ENCODE peak calls at places on chromosomes 12 and 14, in ten cellular contexts. One of them, this sample, is unnamed.

GRCh38 chr12:108694812-108695278 is 36.5 kb downstream of the CORO1C start:
- DNase-seq in ascending aorta: no peak
- DNase-seq in prostate gland: no peak
- DNase-seq in kidney: no peak
- DNase-seq in upper lobe of right lung: no peak
- DNase-seq in foreskin fibroblast: no peak
- DNase-seq in brain microvascular endothelial cell: peak
- DNase-seq in mesothelial cell of epicardium: no peak
- DNase-seq in GM23338: no peak
- DNase-seq in CD8-positive, alpha-beta T cell: no peak
- DNase-seq in this sample: no peak

GRCh38 chr12:23954332-23954731 is 4.9 kb upstream of the SOX5 start:
- DNase-seq in ascending aorta: no peak
- DNase-seq in prostate gland: no peak
- DNase-seq in kidney: no peak
- DNase-seq in upper lobe of right lung: no peak
- DNase-seq in foreskin fibroblast: no peak
- DNase-seq in brain microvascular endothelial cell: peak
- DNase-seq in mesothelial cell of epicardium: no peak
- DNase-seq in GM23338: no peak
- DNase-seq in CD8-positive, alpha-beta T cell: no peak
- DNase-seq in this sample: no peak

GRCh38 chr14:64186231-64187129 is 107.7 kb downstream of the ESR2 start:
- DNase-seq in ascending aorta: no peak
- DNase-seq in prostate gland: no peak
- DNase-seq in kidney: no peak
- DNase-seq in upper lobe of right lung: no peak
- DNase-seq in foreskin fibroblast: no peak
- DNase-seq in brain microvascular endothelial cell: no peak
- DNase-seq in mesothelial cell of epicardium: no peak
- DNase-seq in GM23338: peak
- DNase-seq in CD8-positive, alpha-beta T cell: no peak
- DNase-seq in this sample: no peak

GRCh38 chr12:43540474-43540873 is 11.5 kb downstream of the ADAMTS20 start:
- DNase-seq in ascending aorta: no peak
- DNase-seq in prostate gland: no peak
- DNase-seq in kidney: no peak
- DNase-seq in upper lobe of right lung: no peak
- DNase-seq in foreskin fibroblast: no peak
- DNase-seq in brain microvascular endothelial cell: no peak
- DNase-seq in mesothelial cell of epicardium: no peak
- DNase-seq in GM23338: no peak
- DNase-seq in CD8-positive, alpha-beta T cell: no peak
- DNase-seq in this sample: no peak

GRCh38 chr12:91778091-91778819 is 367.4 kb downstream of the BTG1 start:
- DNase-seq in ascending aorta: no peak
- DNase-seq in prostate gland: no peak
- DNase-seq in kidney: no peak
- DNase-seq in upper lobe of right lung: no peak
- DNase-seq in foreskin fibroblast: peak
- DNase-seq in brain microvascular endothelial cell: no peak
- DNase-seq in mesothelial cell of epicardium: no peak
- DNase-seq in GM23338: no peak
- DNase-seq in CD8-positive, alpha-beta T cell: no peak
- DNase-seq in this sample: no peak

GRCh38 chr14:99065551-99065950 is 206.4 kb downstream of the BCL11B start:
- DNase-seq in ascending aorta: no peak
- DNase-seq in prostate gland: no peak
- DNase-seq in kidney: no peak
- DNase-seq in upper lobe of right lung: no peak
- DNase-seq in foreskin fibroblast: no peak
- DNase-seq in brain microvascular endothelial cell: no peak
- DNase-seq in mesothelial cell of epicardium: no peak
- DNase-seq in GM23338: peak
- DNase-seq in CD8-positive, alpha-beta T cell: no peak
- DNase-seq in this sample: no peak

GRCh38 chr14:89635615-89636014 is 218.6 kb upstream of the FOXN3 start:
- DNase-seq in ascending aorta: no peak
- DNase-seq in prostate gland: no peak
- DNase-seq in kidney: no peak
- DNase-seq in upper lobe of right lung: no peak
- DNase-seq in foreskin fibroblast: no peak
- DNase-seq in brain microvascular endothelial cell: no peak
- DNase-seq in mesothelial cell of epicardium: no peak
- DNase-seq in GM23338: no peak
- DNase-seq in CD8-positive, alpha-beta T cell: no peak
- DNase-seq in this sample: no peak

GRCh38 chr12:29733060-29733459 is 50.7 kb downstream of the TMTC1 start:
- DNase-seq in ascending aorta: no peak
- DNase-seq in prostate gland: no peak
- DNase-seq in kidney: no peak
- DNase-seq in upper lobe of right lung: no peak
- DNase-seq in foreskin fibroblast: no peak
- DNase-seq in brain microvascular endothelial cell: no peak
- DNase-seq in mesothelial cell of epicardium: no peak
- DNase-seq in GM23338: no peak
- DNase-seq in CD8-positive, alpha-beta T cell: no peak
- DNase-seq in this sample: no peak

GRCh38 chr14:104101651-104102281 is 16.3 kb downstream of the ASPG start:
- DNase-seq in ascending aorta: no peak
- DNase-seq in prostate gland: no peak
- DNase-seq in kidney: peak
- DNase-seq in upper lobe of right lung: peak
- DNase-seq in foreskin fibroblast: no peak
- DNase-seq in brain microvascular endothelial cell: no peak
- DNase-seq in mesothelial cell of epicardium: no peak
- DNase-seq in GM23338: no peak
- DNase-seq in CD8-positive, alpha-beta T cell: no peak
- DNase-seq in this sample: no peak

GRCh38 chr14:104102282-104102914 is 16.9 kb downstream of the ASPG start:
- DNase-seq in ascending aorta: no peak
- DNase-seq in prostate gland: no peak
- DNase-seq in kidney: peak
- DNase-seq in upper lobe of right lung: no peak
- DNase-seq in foreskin fibroblast: no peak
- DNase-seq in brain microvascular endothelial cell: no peak
- DNase-seq in mesothelial cell of epicardium: no peak
- DNase-seq in GM23338: no peak
- DNase-seq in CD8-positive, alpha-beta T cell: no peak
- DNase-seq in this sample: no peak

GRCh38 chr14:104104006-104104901 is 18.8 kb downstream of the ASPG start:
- DNase-seq in ascending aorta: no peak
- DNase-seq in prostate gland: no peak
- DNase-seq in kidney: peak
- DNase-seq in upper lobe of right lung: peak
- DNase-seq in foreskin fibroblast: no peak
- DNase-seq in brain microvascular endothelial cell: no peak
- DNase-seq in mesothelial cell of epicardium: no peak
- DNase-seq in GM23338: no peak
- DNase-seq in CD8-positive, alpha-beta T cell: no peak
- DNase-seq in this sample: no peak

GRCh38 chr14:104105071-104105821 is 19.7 kb downstream of the ASPG start:
- DNase-seq in ascending aorta: peak
- DNase-seq in prostate gland: no peak
- DNase-seq in kidney: peak
- DNase-seq in upper lobe of right lung: peak
- DNase-seq in foreskin fibroblast: no peak
- DNase-seq in brain microvascular endothelial cell: no peak
- DNase-seq in mesothelial cell of epicardium: peak
- DNase-seq in GM23338: no peak
- DNase-seq in CD8-positive, alpha-beta T cell: no peak
- DNase-seq in this sample: no peak

DNA sequence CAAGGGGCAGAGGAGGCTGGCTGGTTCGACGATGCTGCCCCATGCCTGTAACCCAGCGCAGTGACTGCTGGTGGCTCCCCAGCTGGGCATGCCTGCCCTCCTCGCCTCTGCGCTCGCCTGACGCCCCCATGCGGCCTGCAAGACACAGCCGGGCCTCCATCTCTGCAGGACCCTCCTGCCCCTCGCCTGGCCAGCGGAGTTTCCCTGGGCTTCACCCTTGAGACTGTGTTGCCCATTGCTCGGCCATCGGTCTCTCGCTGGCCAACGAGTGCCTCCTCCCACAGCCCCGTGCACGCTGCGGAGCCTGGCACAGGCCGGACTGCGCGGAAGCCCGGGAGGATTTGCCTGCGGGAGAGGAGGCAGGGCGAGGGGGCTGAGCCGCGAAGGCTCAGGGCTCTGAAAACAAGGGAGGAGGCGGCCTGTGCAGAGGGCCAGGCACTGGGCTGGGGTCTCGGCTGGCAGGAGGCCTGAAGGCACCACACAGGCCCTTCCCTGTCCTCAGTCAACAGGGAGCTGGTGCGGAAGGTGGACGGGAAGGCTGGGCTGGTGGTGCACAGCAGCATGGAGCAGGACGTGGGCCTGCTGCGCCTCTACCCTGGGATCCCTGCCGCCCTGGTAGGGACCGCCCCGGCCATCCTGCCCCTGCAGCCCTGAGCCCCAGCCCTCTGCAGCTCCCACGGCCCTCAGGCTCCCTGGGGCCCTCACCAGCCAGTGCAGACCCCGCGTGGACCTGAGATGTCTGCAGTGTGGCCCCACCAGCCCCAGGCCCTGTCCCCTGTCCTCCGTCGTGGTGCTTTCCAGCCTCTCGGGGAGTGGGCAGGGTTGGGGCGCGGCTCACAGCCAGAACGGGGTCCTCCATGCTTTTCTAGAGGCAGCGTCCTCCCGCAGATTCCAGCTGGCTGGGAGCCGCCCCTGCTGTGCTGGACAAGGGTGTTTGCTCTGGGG is 17.8 kb downstream of the ASPG start:
- DNase-seq in ascending aorta: no peak
- DNase-seq in prostate gland: no peak
- DNase-seq in kidney: peak
- DNase-seq in upper lobe of right lung: peak
- DNase-seq in foreskin fibroblast: no peak
- DNase-seq in brain microvascular endothelial cell: no peak
- DNase-seq in mesothelial cell of epicardium: no peak
- DNase-seq in GM23338: peak
- DNase-seq in CD8-positive, alpha-beta T cell: no peak
- DNase-seq in this sample: no peak
- TF ChIP-seq CTCF in ascending aorta: no peak
- TF ChIP-seq CTCF in prostate gland: no peak
- TF ChIP-seq CTCF in kidney: no peak
- TF ChIP-seq CTCF in upper lobe of right lung: no peak
- TF ChIP-seq CTCF in foreskin fibroblast: no peak
- TF ChIP-seq CTCF in brain microvascular endothelial cell: no peak
- TF ChIP-seq CTCF in mesothelial cell of epicardium: no peak
- TF ChIP-seq CTCF in GM23338: no peak
- TF ChIP-seq CTCF in CD8-positive, alpha-beta T cell: no peak
- TF ChIP-seq CTCF in this sample: no peak

DNA sequence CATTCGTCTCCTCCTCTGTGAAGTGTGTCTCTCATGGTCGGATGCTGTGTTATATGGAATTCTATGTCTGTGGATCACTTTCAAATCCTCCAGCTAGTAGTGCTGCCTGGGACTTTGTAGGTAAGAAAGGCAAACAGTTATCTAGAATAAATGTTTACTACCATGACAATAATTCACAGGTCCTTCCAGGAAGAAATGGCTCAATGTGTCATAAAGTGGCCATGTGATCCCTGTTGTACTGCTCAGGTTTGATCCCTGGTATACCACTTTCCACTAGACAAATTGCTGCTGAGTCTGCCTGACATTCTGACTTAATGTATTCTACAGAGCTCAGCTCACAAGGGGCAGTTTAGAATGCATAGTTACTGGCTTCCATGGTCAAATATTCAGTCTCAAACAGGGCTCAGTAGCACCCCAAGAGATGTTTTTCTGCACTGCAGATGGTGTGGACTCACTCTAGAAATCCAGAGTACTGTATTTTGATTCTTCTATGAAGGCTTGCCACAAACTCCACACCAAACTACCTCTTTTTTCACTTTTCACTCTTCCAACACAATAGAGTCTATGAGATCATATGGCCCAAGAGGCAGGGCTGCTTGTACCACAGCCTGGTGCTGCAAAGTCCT is 21.8 kb downstream of the TSHR start:
- DNase-seq in ascending aorta: no peak
- DNase-seq in prostate gland: no peak
- DNase-seq in kidney: no peak
- DNase-seq in upper lobe of right lung: no peak
- DNase-seq in foreskin fibroblast: no peak
- DNase-seq in brain microvascular endothelial cell: no peak
- DNase-seq in mesothelial cell of epicardium: no peak
- DNase-seq in GM23338: peak
- DNase-seq in CD8-positive, alpha-beta T cell: no peak
- DNase-seq in this sample: no peak
- TF ChIP-seq CTCF in ascending aorta: no peak
- TF ChIP-seq CTCF in prostate gland: no peak
- TF ChIP-seq CTCF in kidney: no peak
- TF ChIP-seq CTCF in upper lobe of right lung: no peak
- TF ChIP-seq CTCF in foreskin fibroblast: no peak
- TF ChIP-seq CTCF in brain microvascular endothelial cell: no peak
- TF ChIP-seq CTCF in mesothelial cell of epicardium: no peak
- TF ChIP-seq CTCF in GM23338: peak
- TF ChIP-seq CTCF in CD8-positive, alpha-beta T cell: no peak
- TF ChIP-seq CTCF in this sample: no peak

GRCh38 chr12:13000935-13001724 is 1.1 kb upstream of the HEBP1 start:
- DNase-seq in ascending aorta: peak
- DNase-seq in prostate gland: peak
- DNase-seq in kidney: peak
- DNase-seq in upper lobe of right lung: peak
- DNase-seq in foreskin fibroblast: peak
- DNase-seq in brain microvascular endothelial cell: no peak
- DNase-seq in mesothelial cell of epicardium: peak
- DNase-seq in GM23338: peak
- DNase-seq in CD8-positive, alpha-beta T cell: peak
- DNase-seq in this sample: peak
- TF ChIP-seq CTCF in ascending aorta: peak
- TF ChIP-seq CTCF in prostate gland: peak
- TF ChIP-seq CTCF in kidney: no peak
- TF ChIP-seq CTCF in upper lobe of right lung: peak
- TF ChIP-seq CTCF in foreskin fibroblast: no peak
- TF ChIP-seq CTCF in brain microvascular endothelial cell: peak
- TF ChIP-seq CTCF in mesothelial cell of epicardium: no peak
- TF ChIP-seq CTCF in GM23338: no peak
- TF ChIP-seq CTCF in CD8-positive, alpha-beta T cell: no peak
- TF ChIP-seq CTCF in this sample: peak

GRCh38 chr14:39181026-39181692 is 6.1 kb downstream of the PNN start:
- DNase-seq in ascending aorta: no peak
- DNase-seq in prostate gland: no peak
- DNase-seq in kidney: no peak
- DNase-seq in upper lobe of right lung: no peak
- DNase-seq in foreskin fibroblast: no peak
- DNase-seq in brain microvascular endothelial cell: no peak
- DNase-seq in mesothelial cell of epicardium: no peak
- DNase-seq in GM23338: no peak
- DNase-seq in CD8-positive, alpha-beta T cell: no peak
- DNase-seq in this sample: no peak

GRCh38 chr14:39176263-39177167 is 1.5 kb downstream of the PNN start:
- DNase-seq in ascending aorta: no peak
- DNase-seq in prostate gland: no peak
- DNase-seq in kidney: no peak
- DNase-seq in upper lobe of right lung: no peak
- DNase-seq in foreskin fibroblast: no peak
- DNase-seq in brain microvascular endothelial cell: no peak
- DNase-seq in mesothelial cell of epicardium: no peak
- DNase-seq in GM23338: no peak
- DNase-seq in CD8-positive, alpha-beta T cell: no peak
- DNase-seq in this sample: no peak

GRCh38 chr14:39177168-39177545 is 2.1 kb downstream of the PNN start:
- DNase-seq in ascending aorta: no peak
- DNase-seq in prostate gland: no peak
- DNase-seq in kidney: no peak
- DNase-seq in upper lobe of right lung: no peak
- DNase-seq in foreskin fibroblast: no peak
- DNase-seq in brain microvascular endothelial cell: no peak
- DNase-seq in mesothelial cell of epicardium: no peak
- DNase-seq in GM23338: no peak
- DNase-seq in CD8-positive, alpha-beta T cell: no peak
- DNase-seq in this sample: no peak

GRCh38 chr14:39180553-39180952 is 5.5 kb downstream of the PNN start:
- DNase-seq in ascending aorta: no peak
- DNase-seq in prostate gland: no peak
- DNase-seq in kidney: no peak
- DNase-seq in upper lobe of right lung: no peak
- DNase-seq in foreskin fibroblast: no peak
- DNase-seq in brain microvascular endothelial cell: no peak
- DNase-seq in mesothelial cell of epicardium: no peak
- DNase-seq in GM23338: no peak
- DNase-seq in CD8-positive, alpha-beta T cell: no peak
- DNase-seq in this sample: no peak

DNA sequence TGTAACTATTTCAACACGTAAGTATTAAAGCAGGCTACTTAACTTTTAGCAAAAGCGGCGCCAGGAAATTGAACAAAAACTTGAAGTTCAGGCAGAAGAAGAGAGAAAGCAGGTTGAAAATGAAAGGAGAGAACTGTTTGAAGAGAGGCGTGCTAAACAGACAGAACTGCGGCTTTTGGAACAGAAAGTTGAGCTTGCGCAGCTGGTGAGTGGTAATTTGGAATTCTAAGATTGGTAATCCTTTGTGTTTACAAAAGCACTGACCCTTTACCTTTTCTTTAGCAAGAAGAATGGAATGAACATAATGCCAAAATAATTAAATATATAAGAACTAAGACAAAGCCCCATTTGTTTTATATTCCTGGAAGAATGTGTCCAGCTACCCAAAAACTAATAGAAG is 4.0 kb downstream of the PNN start:
- DNase-seq in ascending aorta: no peak
- DNase-seq in prostate gland: no peak
- DNase-seq in kidney: no peak
- DNase-seq in upper lobe of right lung: no peak
- DNase-seq in foreskin fibroblast: no peak
- DNase-seq in brain microvascular endothelial cell: no peak
- DNase-seq in mesothelial cell of epicardium: no peak
- DNase-seq in GM23338: no peak
- DNase-seq in CD8-positive, alpha-beta T cell: no peak
- DNase-seq in this sample: no peak
- TF ChIP-seq CTCF in ascending aorta: no peak
- TF ChIP-seq CTCF in prostate gland: no peak
- TF ChIP-seq CTCF in kidney: no peak
- TF ChIP-seq CTCF in upper lobe of right lung: no peak
- TF ChIP-seq CTCF in foreskin fibroblast: no peak
- TF ChIP-seq CTCF in brain microvascular endothelial cell: no peak
- TF ChIP-seq CTCF in mesothelial cell of epicardium: no peak
- TF ChIP-seq CTCF in GM23338: no peak
- TF ChIP-seq CTCF in CD8-positive, alpha-beta T cell: no peak
- TF ChIP-seq CTCF in this sample: no peak